ENCODE peak calls at places on chromosomes 1 and 21, in four cellular contexts. Z is spleen, T is cardiac muscle cell, R is OCI-LY7. H is an unnamed sample.
A peak's percentile ranks its signal among the peaks of the same experiment; 100 is the strongest.

GRCh38 chr21:40847956-40848355 is 998 bp upstream of the DSCAM start:
- DNase-seq in Z (no peak), T (no peak), R (no peak), H (no peak)

GRCh38 chr21:44753357-44753756 is 42.0 kb upstream of the TSPEAR start:
- DNase-seq in Z (no peak), T (no peak), R (no peak), H (peak; percentile 88)

GRCh38 chr1:221227872-221228337 is 348.7 kb downstream of the HLX start:
- DNase-seq in Z (no peak), T (peak; percentile 2), R (no peak), H (no peak)

GRCh38 chr21:44840771-44841170 is 22.9 kb upstream of the SUMO3 start:
- DNase-seq in Z (no peak), T (no peak), R (no peak), H (no peak)

GRCh38 chr21:44875341-44875740 is 1.9 kb upstream of the PTTG1IP start:
- DNase-seq in Z (no peak), T (no peak), R (peak; percentile 34), H (no peak)

GRCh38 chr1:93338426-93338825 is 7.3 kb upstream of the DR1 start:
- DNase-seq in Z (no peak), T (no peak), R (no peak), H (no peak)

GRCh38 chr1:58699011-58699762 is 675 bp downstream of the MYSM1 start:
- DNase-seq in Z (no peak), T (no peak), R (no peak), H (no peak)

GRCh38 chr1:222844108-222844779 is 29.4 kb downstream of the DISP1 start:
- DNase-seq in Z (no peak), T (no peak), R (no peak), H (no peak)

GRCh38 chr1:203039609-203040517 is 13.6 kb downstream of the PPFIA4 start:
- DNase-seq in Z (no peak), T (peak; percentile 80), R (peak; percentile 24), H (no peak)

GRCh38 chr21:33069994-33070811 is at the start of gene OLIG1:
- DNase-seq in Z (peak; percentile 88), T (peak; percentile 61), R (no peak), H (no peak)

GRCh38 chr1:8817413-8818324 is at the start of gene RERE:
- DNase-seq in Z (peak; percentile 96), T (peak; percentile 95), R (peak; percentile 96), H (peak; percentile 96)

GRCh38 chr1:93681549-93682412 is at the start of gene BCAR3:
- DNase-seq in Z (peak; percentile 91), T (peak; percentile 75), R (peak; percentile 85), H (no peak)

GRCh38 chr1:10050611-10051010 is 17.9 kb downstream of the UBE4B start:
- DNase-seq in Z (no peak), T (no peak), R (no peak), H (no peak)

GRCh38 chr1:236033336-236033735 is 31.6 kb downstream of the NID1 start:
- DNase-seq in Z (no peak), T (no peak), R (no peak), H (no peak)

GRCh38 chr1:115448282-115449044 is 110.4 kb upstream of the NGF start:
- DNase-seq in Z (no peak), T (no peak), R (no peak), H (no peak)

GRCh38 chr1:21251773-21252471 is 38.3 kb downstream of the ECE1 start:
- DNase-seq in Z (no peak), T (no peak), R (no peak), H (no peak)

GRCh38 chr1:150549496-150550221 is 451 bp downstream of the ADAMTSL4 start:
- DNase-seq in Z (no peak), T (peak; percentile 50), R (no peak), H (no peak)
- TF ChIP-seq CTCF in Z (no peak), T (no peak), R (no peak), H (no peak)

GRCh38 chr1:228082260-228082974 is at the start of gene ARF1:
- DNase-seq in Z (peak; percentile 98), T (peak; percentile 97), R (peak; percentile 97), H (peak; percentile 97)
- TF ChIP-seq CTCF in Z (peak; percentile 9), T (no peak), R (no peak), H (no peak)

DNA sequence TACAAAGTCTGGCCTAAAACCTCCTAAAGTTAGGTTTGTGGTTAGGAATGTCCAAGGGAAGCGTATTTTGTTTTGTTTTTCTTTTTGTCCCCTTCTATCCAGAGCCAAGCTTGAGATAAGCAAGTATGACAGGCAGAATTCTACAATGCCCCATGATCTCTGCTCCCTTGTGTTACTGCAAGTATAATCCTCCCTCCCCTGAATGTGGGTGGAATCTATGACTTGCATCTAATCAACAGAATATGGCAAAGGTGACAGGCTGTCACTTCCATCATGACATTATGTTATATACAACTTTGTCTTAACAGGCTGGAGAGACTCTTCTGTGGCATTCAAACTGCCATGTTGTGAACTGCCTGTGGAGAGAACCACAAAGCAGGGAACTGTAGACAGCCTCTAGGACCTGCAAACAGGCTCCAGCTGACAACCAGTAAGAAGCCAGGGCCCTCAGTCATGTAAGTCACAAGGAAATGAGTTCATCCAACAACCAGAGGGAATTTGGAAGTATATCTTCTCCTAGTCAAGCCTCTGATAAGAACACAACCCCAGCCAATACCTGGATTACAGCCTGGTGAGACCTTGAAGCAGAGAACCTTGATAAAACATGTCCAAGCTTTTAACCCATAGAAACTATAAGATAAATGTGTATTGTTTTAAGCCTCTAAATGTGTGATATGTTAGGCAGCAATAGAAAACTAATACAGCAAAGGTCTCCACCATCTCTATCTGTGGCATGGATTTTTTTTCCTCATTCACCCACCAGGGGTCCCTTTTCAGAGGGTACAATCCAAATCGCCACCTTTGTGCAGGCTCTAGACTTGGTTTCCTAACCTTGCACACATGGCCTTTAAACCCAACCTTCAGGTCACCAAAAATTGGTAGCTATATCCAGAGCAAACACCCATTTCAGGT is 5.7 kb upstream of the C1orf162 start:
- DNase-seq in Z (no peak), T (no peak), R (peak; percentile 16), H (no peak)
- TF ChIP-seq CTCF in Z (no peak), T (no peak), R (peak; percentile 63), H (peak; percentile 18)

GRCh38 chr1:228423399-228424053 is 6.9 kb upstream of the TRIM17 start:
- DNase-seq in Z (peak; percentile 15), T (no peak), R (no peak), H (no peak)
- TF ChIP-seq CTCF in Z (no peak), T (no peak), R (no peak), H (no peak)

GRCh38 chr1:89632213-89633102 is 462 bp upstream of the LRRC8C start:
- DNase-seq in Z (peak; percentile 99), T (peak; percentile 92), R (peak; percentile 86), H (peak; percentile 85)
- TF ChIP-seq CTCF in Z (peak; percentile 79), T (no peak), R (peak; percentile 57), H (peak; percentile 74)

GRCh38 chr1:112262301-112262700 is 133.7 kb upstream of the CTTNBP2NL start:
- DNase-seq in Z (no peak), T (no peak), R (no peak), H (no peak)

GRCh38 chr1:112263464-112263863 is 132.6 kb upstream of the CTTNBP2NL start:
- DNase-seq in Z (no peak), T (no peak), R (no peak), H (no peak)

GRCh38 chr1:112265946-112266345 is 130.1 kb upstream of the CTTNBP2NL start:
- DNase-seq in Z (no peak), T (no peak), R (no peak), H (no peak)

GRCh38 chr1:112264553-112264952 is 131.5 kb upstream of the CTTNBP2NL start:
- DNase-seq in Z (no peak), T (no peak), R (no peak), H (no peak)

DNA sequence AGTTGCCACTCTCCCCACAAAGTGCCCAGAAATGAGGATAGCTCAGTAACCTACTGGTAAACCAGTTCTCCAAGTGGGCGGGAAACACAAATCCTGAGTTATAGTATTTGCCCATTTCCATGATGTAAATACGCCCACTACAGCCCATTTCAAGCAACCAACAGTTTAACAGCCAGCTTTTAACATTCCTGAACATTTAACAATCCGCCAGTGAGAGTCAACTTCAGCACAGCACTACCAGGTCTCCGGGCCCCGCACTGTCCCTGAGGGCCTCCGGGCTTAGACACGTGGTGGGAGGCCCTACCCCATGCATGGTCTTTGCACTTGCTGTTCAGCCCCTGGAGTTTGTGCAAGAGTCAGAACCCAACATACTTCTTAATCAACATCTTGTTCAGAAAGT is 132.0 kb upstream of the CTTNBP2NL start:
- DNase-seq in Z (no peak), T (no peak), R (no peak), H (no peak)
- TF ChIP-seq CTCF in Z (no peak), T (peak; percentile 6), R (no peak), H (no peak)

H was measured in chondrocyte.